ENCODE peak calls at places on chromosomes 16 and 17, in eight cellular contexts. F is DND-41, O is HL-60, B is transverse colon, C is GM23338, K is PC-3, I is spleen, Z is B cell. W is an unnamed sample.

GRCh38 chr16:89564476-89565255 is 4.2 kb downstream of the RPL13 start:
- DNase-seq in Z (no peak), C (peak; percentile 78), B (peak; percentile 33), O (peak; percentile 17), K (no peak), F (peak; percentile 27), I (no peak), W (no peak)

GRCh38 chr17:42472709-42473521 is 14.2 kb downstream of the ATP6V0A1 start:
- DNase-seq in O (no peak), K (no peak), I (no peak), F (no peak), Z (no peak), B (no peak), C (no peak), W (no peak)

GRCh38 chr17:80264048-80264792 is 3.6 kb downstream of the RNF213 start:
- DNase-seq in F (peak; percentile 88), C (no peak), Z (peak; percentile 40), B (peak; percentile 55), O (no peak), I (peak; percentile 92), K (no peak), W (no peak)

GRCh38 chr16:77579283-77579985 is 142.9 kb upstream of the NUDT7 start:
- DNase-seq in O (no peak), K (no peak), C (no peak), I (no peak), B (no peak), Z (no peak), F (no peak), W (no peak)

GRCh38 chr17:39922006-39922405 is 3.6 kb upstream of the GSDMB start:
- DNase-seq in K (no peak), B (no peak), C (no peak), O (no peak), Z (no peak), F (no peak), I (no peak), W (no peak)

GRCh38 chr16:86242244-86243122 is 267.8 kb upstream of the FOXF1 start:
- DNase-seq in C (no peak), F (no peak), Z (no peak), B (no peak), I (no peak), O (no peak), K (no peak), W (no peak)

GRCh38 chr17:73347355-73347754 is 35.6 kb upstream of the CDC42EP4 start:
- DNase-seq in C (no peak), O (no peak), Z (no peak), B (no peak), F (no peak), I (no peak), K (no peak), W (no peak)

GRCh38 chr16:74500907-74501306 is 79.6 kb upstream of the CLEC18B start:
- DNase-seq in F (no peak), B (no peak), O (no peak), I (no peak), Z (no peak), C (no peak), K (no peak), W (no peak)

GRCh38 chr16:84774810-84775209 is 45.0 kb upstream of the CRISPLD2 start:
- DNase-seq in F (no peak), B (no peak), Z (no peak), I (no peak), K (peak; percentile 54), C (no peak), O (peak; percentile 80), W (no peak)

GRCh38 chr16:89720520-89720858 is 209 bp downstream of the VPS9D1 start:
- DNase-seq in K (peak; percentile 42), F (no peak), Z (no peak), B (peak; percentile 75), O (no peak), I (peak; percentile 91), C (peak; percentile 67), W (no peak)

GRCh38 chr17:46045639-46046038 is 46.6 kb downstream of the STH start:
- DNase-seq in O (no peak), F (no peak), K (peak; percentile 51), I (no peak), Z (no peak), C (no peak), B (no peak), W (no peak)

GRCh38 chr16:31350275-31351005 is 4.5 kb upstream of the ITGAX start:
- DNase-seq in Z (no peak), O (peak; percentile 66), C (no peak), B (no peak), F (no peak), I (no peak), K (no peak), W (no peak)

GRCh38 chr16:74291577-74292208 is 4.9 kb upstream of the PSMD7 start:
- DNase-seq in I (no peak), O (no peak), C (no peak), Z (no peak), K (no peak), F (no peak), B (no peak), W (no peak)

GRCh38 chr16:87416826-87417471 is 24.8 kb downstream of the MAP1LC3B start:
- DNase-seq in O (no peak), I (no peak), Z (no peak), K (peak; percentile 56), F (no peak), C (no peak), B (peak; percentile 42), W (no peak)

GRCh38 chr17:1478418-1478817 is 14.1 kb downstream of the MYO1C start:
- DNase-seq in C (no peak), I (no peak), F (no peak), B (no peak), Z (no peak), K (no peak), O (no peak), W (no peak)

GRCh38 chr16:89951509-89951908 is 3.0 kb downstream of the DEF8 start:
- DNase-seq in Z (no peak), C (peak; percentile 19), K (no peak), I (no peak), F (no peak), O (no peak), B (no peak), W (no peak)

GRCh38 chr17:82517230-82517865 is 2.2 kb upstream of the FOXK2 start:
- DNase-seq in B (no peak), I (no peak), K (no peak), F (no peak), Z (no peak), C (no peak), O (no peak), W (no peak)

GRCh38 chr17:44547625-44548297 is 9.5 kb upstream of the FZD2 start:
- DNase-seq in O (no peak), B (peak; percentile 20), Z (no peak), K (no peak), F (no peak), C (peak; percentile 79), I (no peak), W (no peak)

GRCh38 chr16:58862334-58863024 is 128.4 kb upstream of the GOT2 start:
- DNase-seq in K (no peak), B (no peak), F (no peak), C (peak; percentile 69), O (no peak), I (no peak), Z (no peak), W (no peak)

GRCh38 chr17:40331743-40332641 is 23.0 kb downstream of the RARA start:
- DNase-seq in K (no peak), O (no peak), Z (no peak), F (no peak), C (no peak), I (peak; percentile 92), B (peak; percentile 64), W (peak; percentile 84)

GRCh38 chr17:14068542-14069250 is 608 bp upstream of the COX10 start:
- DNase-seq in C (no peak), B (no peak), I (no peak), O (no peak), F (no peak), Z (no peak), K (peak; percentile 26), W (no peak)

GRCh38 chr16:59601452-59601851 is 867.3 kb upstream of the GOT2 start:
- DNase-seq in F (no peak), B (no peak), I (no peak), C (no peak), O (no peak), K (no peak), Z (no peak), W (no peak)

GRCh38 chr17:64218066-64218465 is 45.0 kb downstream of the TEX2 start:
- DNase-seq in I (no peak), Z (peak; percentile 71), C (no peak), F (no peak), B (no peak), O (no peak), K (no peak), W (no peak)

GRCh38 chr17:78349831-78350631 is 9.8 kb downstream of the SOCS3 start:
- DNase-seq in C (no peak), K (no peak), Z (no peak), F (no peak), O (no peak), B (no peak), I (no peak), W (no peak)
- TF ChIP-seq CTCF in C (peak; percentile 2), K (peak; percentile 48), Z (no peak), F (peak; percentile 31), O (no peak), B (no peak), I (no peak), W (no peak)

GRCh38 chr16:52861614-52862022 is 191.1 kb downstream of the CHD9NB start:
- DNase-seq in Z (no peak), C (peak; percentile 71), I (no peak), F (no peak), O (no peak), B (peak; percentile 22), K (peak; percentile 6), W (no peak)
- TF ChIP-seq CTCF in Z (no peak), C (peak; percentile 74), I (no peak), F (peak; percentile 9), O (no peak), B (peak; percentile 37), K (no peak), W (no peak)

DNA sequence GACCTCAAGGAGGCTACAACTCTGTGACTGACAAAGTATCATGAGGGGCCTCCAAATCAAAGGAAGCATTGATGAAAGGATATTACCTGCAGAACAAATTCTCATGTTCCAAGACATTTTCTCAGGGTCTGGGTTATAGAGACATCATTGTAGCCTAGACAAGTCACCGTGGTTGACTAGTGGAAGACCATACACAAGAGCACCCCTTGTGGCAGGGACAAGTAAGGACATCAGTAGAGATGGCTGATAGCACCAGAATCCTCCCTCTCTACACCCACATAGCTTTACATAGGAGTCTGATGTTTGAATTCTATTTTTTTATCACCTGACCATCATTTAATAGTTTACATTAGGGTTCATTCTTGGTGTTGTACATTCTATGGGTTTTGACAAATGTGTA is 32.5 kb upstream of the CDH8 start:
- DNase-seq in I (no peak), F (no peak), Z (no peak), O (no peak), B (no peak), C (peak; percentile 65), K (peak; percentile 16), W (no peak)
- TF ChIP-seq CTCF in I (no peak), F (peak; percentile 56), Z (no peak), O (peak; percentile 29), B (no peak), C (peak; percentile 66), K (peak; percentile 49), W (no peak)

GRCh38 chr16:10210979-10211378 is 28.8 kb upstream of the GRIN2A start:
- DNase-seq in B (no peak), Z (no peak), C (no peak), F (no peak), I (peak; percentile 19), K (no peak), O (no peak), W (no peak)
- TF ChIP-seq CTCF in B (no peak), Z (no peak), C (no peak), F (no peak), I (no peak), K (no peak), O (no peak), W (no peak)